ENCODE peak calls at places on chromosomes 5 and 9, in four cellular contexts. F, Y, Q and R are unnamed samples.

GRCh38 chr9:98215821-98216220 is 23.4 kb upstream of the CORO2A start:
- DNase-seq in F (no peak), Y (no peak), Q (peak), R (no peak)

GRCh38 chr5:126106032-126106431 is 317.2 kb upstream of the GRAMD2B start:
- DNase-seq in Y (no peak), Q (no peak), F (no peak), R (no peak)

GRCh38 chr5:75457691-75458090 is 53.7 kb downstream of the CERT1 start:
- DNase-seq in F (no peak), Q (no peak), Y (no peak), R (no peak)

GRCh38 chr9:130150779-130151381 is 21.3 kb upstream of the NCS1 start:
- DNase-seq in F (no peak), Q (no peak), Y (no peak), R (no peak)

GRCh38 chr5:158139161-158139560 is 280.2 kb upstream of the CLINT1 start:
- DNase-seq in F (no peak), Q (no peak), Y (no peak), R (no peak)

GRCh38 chr5:80781356-80781755 is 126.6 kb upstream of the DHFR start:
- DNase-seq in F (no peak), Q (no peak), Y (no peak), R (no peak)

GRCh38 chr9:134940236-134941208 is 22.8 kb upstream of the FCN1 start:
- DNase-seq in F (no peak), Y (no peak), Q (no peak), R (no peak)

GRCh38 chr5:10688651-10689171 is 72.3 kb downstream of the DAP start:
- DNase-seq in Y (no peak), Q (no peak), F (no peak), R (no peak)

GRCh38 chr9:6106576-6107339 is 91.3 kb upstream of the RANBP6 start:
- DNase-seq in Q (no peak), Y (no peak), F (peak), R (no peak)

GRCh38 chr9:93133641-93134017 is 422 bp downstream of the NINJ1 start:
- DNase-seq in Y (peak), F (peak), Q (peak), R (peak)